ENCODE peak calls at places on chromosomes 4 and X, in ten cellular contexts. K, D, E, J, T, Z, M, I, X and P are unnamed samples.

GRCh38 chr4:118350961-118351360 is 1.8 kb downstream of the PRSS12 start:
- DNase-seq in D (no peak), Z (no peak), X (no peak), E (no peak), K (no peak), I (no peak), J (no peak), T (no peak), M (no peak), P (peak; percentile 14)

GRCh38 chr4:68570122-68570507 is 6.0 kb downstream of the UGT2B17 start:
- DNase-seq in K (no peak), E (no peak), J (no peak), I (no peak), D (no peak), Z (no peak), M (no peak), T (no peak), X (no peak), P (no peak)

GRCh38 chr4:179751669-179752068 is 2309.4 kb upstream of the AGA start:
- DNase-seq in M (no peak), D (no peak), I (no peak), J (no peak), E (no peak), T (no peak), X (no peak), K (no peak), Z (no peak), P (no peak)

GRCh38 chr4:66443020-66443419 is 772.7 kb upstream of the EPHA5 start:
- DNase-seq in D (no peak), E (no peak), K (no peak), I (no peak), X (no peak), Z (no peak), T (no peak), J (no peak), M (no peak), P (no peak)

GRCh38 chr4:151960449-151961246 is 199.8 kb upstream of the GATB start:
- DNase-seq in T (no peak), X (peak; percentile 79), K (no peak), I (no peak), M (no peak), E (no peak), D (no peak), J (peak; percentile 17), Z (no peak), P (peak; percentile 2)

GRCh38 chr4:80336582-80336981 is 1.1 kb downstream of the CFAP299 start:
- DNase-seq in I (peak; percentile 63), D (peak; percentile 50), T (no peak), Z (no peak), K (peak; percentile 63), E (peak; percentile 44), J (no peak), X (no peak), M (peak; percentile 20), P (peak; percentile 42)

GRCh38 chr4:52641853-52642563 is 17.1 kb downstream of the USP46 start:
- DNase-seq in J (no peak), T (no peak), Z (no peak), K (no peak), M (no peak), E (peak; percentile 70), X (no peak), I (no peak), D (no peak), P (peak; percentile 77)

GRCh38 chr4:123102897-123103489 is 180.6 kb upstream of the NUDT6 start:
- DNase-seq in T (peak; percentile 28), D (no peak), X (no peak), M (no peak), K (peak; percentile 50), Z (peak; percentile 26), I (peak; percentile 44), E (peak; percentile 36), J (no peak), P (peak; percentile 49)

GRCh38 chr4:41155194-41155830 is 59.0 kb downstream of the APBB2 start:
- DNase-seq in J (no peak), Z (no peak), E (peak; percentile 54), I (no peak), X (no peak), D (no peak), K (no peak), M (no peak), T (no peak), P (peak; percentile 70)

GRCh38 chr4:8919651-8920288 is 48.1 kb upstream of the HMX1 start:
- DNase-seq in I (no peak), J (no peak), X (no peak), E (no peak), T (no peak), M (peak; percentile 54), Z (no peak), D (no peak), K (no peak), P (no peak)

GRCh38 chrX:54157561-54157960 is 25.5 kb downstream of the FAM120C start:
- DNase-seq in D (no peak), E (no peak), I (no peak), Z (no peak), T (no peak), X (no peak), J (no peak), M (no peak), K (no peak), P (no peak)

GRCh38 chrX:136198010-136198409 is 50.7 kb downstream of the FHL1 start:
- DNase-seq in X (no peak), E (no peak), K (no peak), M (no peak), I (no peak), D (no peak), J (no peak), Z (no peak), T (no peak), P (no peak)

GRCh38 chr4:138053601-138054322 is 188.4 kb downstream of the SLC7A11 start:
- DNase-seq in K (no peak), X (no peak), D (no peak), I (no peak), T (no peak), Z (peak; percentile 64), J (no peak), E (peak; percentile 77), M (no peak), P (peak; percentile 88)

GRCh38 chrX:153984351-153985178 is 12.0 kb downstream of the TMEM187 start:
- DNase-seq in K (no peak), J (no peak), T (peak; percentile 66), I (no peak), Z (no peak), M (peak; percentile 77), D (no peak), E (no peak), X (no peak), P (no peak)

GRCh38 chrX:155768036-155768769 is 112.9 kb upstream of the VAMP7 start:
- DNase-seq in D (no peak), M (peak; percentile 54), T (no peak), K (no peak), I (no peak), Z (peak; percentile 7), E (no peak), X (no peak), J (no peak), P (peak; percentile 89)

GRCh38 chrX:63718010-63718694 is 66.9 kb downstream of the ARHGEF9 start:
- DNase-seq in X (no peak), K (no peak), D (no peak), T (no peak), E (no peak), I (no peak), J (no peak), M (no peak), Z (no peak), P (no peak)

GRCh38 chr4:145763399-145763798 is 83.5 kb downstream of the C4orf51 start:
- DNase-seq in Z (no peak), M (no peak), K (no peak), X (no peak), I (no peak), E (no peak), J (no peak), T (no peak), D (no peak), P (no peak)

GRCh38 chrX:134604701-134605271 is 53.5 kb downstream of the PLAC1 start:
- DNase-seq in M (no peak), E (peak; percentile 9), Z (no peak), J (peak; percentile 19), K (peak; percentile 57), I (no peak), X (no peak), T (no peak), D (no peak), P (peak; percentile 86)

GRCh38 chr4:98338761-98339438 is 77.7 kb downstream of the RAP1GDS1 start:
- DNase-seq in T (no peak), E (no peak), X (no peak), I (no peak), M (no peak), D (no peak), K (no peak), J (no peak), Z (no peak), P (no peak)
- TF ChIP-seq CTCF in T (no peak), E (no peak), X (no peak), I (no peak), M (no peak), D (no peak), K (no peak), J (no peak), Z (no peak), P (no peak)

GRCh38 chrX:132063862-132064261 is 40.8 kb downstream of the STK26 start:
- DNase-seq in T (no peak), M (no peak), J (no peak), E (no peak), K (no peak), X (no peak), Z (no peak), I (no peak), D (no peak), P (no peak)
- TF ChIP-seq CTCF in T (no peak), M (no peak), J (no peak), E (no peak), K (no peak), X (no peak), Z (no peak), I (no peak), D (no peak), P (no peak)

GRCh38 chr4:140568507-140569306 is at the start of gene UCP1:
- DNase-seq in J (no peak), I (peak; percentile 81), K (peak; percentile 72), Z (no peak), M (no peak), E (no peak), T (peak; percentile 48), X (no peak), D (peak; percentile 74), P (peak; percentile 21)
- TF ChIP-seq CTCF in J (no peak), I (peak; percentile 39), K (no peak), Z (no peak), M (no peak), E (no peak), T (no peak), X (no peak), D (no peak), P (no peak)

DNA sequence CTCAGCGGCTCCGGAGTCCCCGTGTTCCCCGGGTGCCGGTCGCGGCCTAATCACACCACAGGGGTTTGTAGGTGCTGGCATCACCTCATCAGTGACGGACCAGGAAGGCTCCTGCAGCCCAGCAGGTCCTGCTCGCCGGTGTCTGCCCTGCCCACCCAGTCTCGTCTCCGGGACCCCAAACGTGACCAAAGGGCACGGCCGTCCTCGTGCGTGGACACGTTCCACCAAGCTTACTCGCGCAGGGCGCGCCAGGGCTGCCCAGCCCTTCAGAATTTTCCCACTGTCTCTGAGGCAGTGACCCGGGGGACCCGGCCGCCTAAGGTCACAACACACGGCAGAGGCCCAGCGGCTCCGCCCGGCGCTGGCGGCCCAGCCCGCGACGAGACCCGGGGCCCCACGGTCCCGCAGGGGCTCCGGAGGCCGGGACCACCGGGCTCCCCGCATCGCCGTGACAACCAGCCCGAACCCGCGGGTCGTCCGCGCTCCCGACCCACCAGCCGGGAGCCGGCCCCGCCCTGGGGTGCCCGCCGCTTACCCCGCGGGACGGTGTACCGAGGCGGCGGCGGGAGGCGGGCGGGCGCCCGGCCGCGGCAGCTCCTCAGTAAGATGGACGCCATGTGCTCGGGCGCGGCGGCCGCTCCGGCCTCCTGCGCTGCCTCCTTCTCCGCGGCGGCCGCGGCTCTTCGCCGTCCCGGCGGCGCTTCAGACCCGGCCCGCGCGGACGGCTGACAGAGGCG is 454 bp downstream of the LETM1 start:
- DNase-seq in T (no peak), E (no peak), X (no peak), K (peak; percentile 38), J (no peak), M (no peak), Z (no peak), I (peak; percentile 45), D (peak; percentile 57), P (no peak)
- TF ChIP-seq CTCF in T (no peak), E (no peak), X (no peak), K (no peak), J (no peak), M (no peak), Z (no peak), I (no peak), D (no peak), P (no peak)